ENCODE peak calls at places on chromosome 18, in nine cellular contexts. G, D, I, W, R, U, V, X and C are unnamed samples.

GRCh38 chr18:34866739-34867138 is 156.6 kb downstream of the DTNA start:
- DNase-seq in G (no peak), D (no peak), I (no peak), W (no peak), R (no peak), U (no peak), V (no peak), X (no peak), C (no peak)

GRCh38 chr18:61216086-61216485 is 117.1 kb upstream of the CDH20 start:
- DNase-seq in G (no peak), D (no peak), I (no peak), W (no peak), R (no peak), U (no peak), V (no peak), X (no peak), C (no peak)

GRCh38 chr18:23377669-23378469 is 75.2 kb upstream of the RIOK3 start:
- DNase-seq in G (peak), D (no peak), I (no peak), W (no peak), R (peak), U (no peak), V (no peak), X (no peak), C (no peak)

GRCh38 chr18:7168408-7168807 is 50.8 kb upstream of the LAMA1 start:
- DNase-seq in G (no peak), D (no peak), I (no peak), W (no peak), R (no peak), U (no peak), V (no peak), X (no peak), C (no peak)

GRCh38 chr18:58229162-58229561 is 185.1 kb downstream of the NEDD4L start:
- DNase-seq in G (no peak), D (no peak), I (no peak), W (no peak), R (no peak), U (no peak), V (no peak), X (no peak), C (no peak)

GRCh38 chr18:37409870-37410269 is 155.7 kb downstream of the CELF4 start:
- DNase-seq in G (no peak), D (no peak), I (no peak), W (no peak), R (no peak), U (no peak), V (no peak), X (no peak), C (no peak)

GRCh38 chr18:48037481-48038271 is 107.2 kb upstream of the SMAD2 start:
- DNase-seq in G (no peak), D (no peak), I (no peak), W (no peak), R (no peak), U (no peak), V (peak), X (no peak), C (no peak)

GRCh38 chr18:34649072-34649471 is 61.0 kb upstream of the DTNA start:
- DNase-seq in G (peak), D (no peak), I (no peak), W (no peak), R (no peak), U (no peak), V (no peak), X (no peak), C (no peak)

GRCh38 chr18:76441668-76442412 is 53.2 kb downstream of the ZNF516 start:
- DNase-seq in G (no peak), D (no peak), I (no peak), W (no peak), R (no peak), U (no peak), V (no peak), X (no peak), C (no peak)

GRCh38 chr18:959854-960253 is 55.2 kb downstream of the ADCYAP1 start:
- DNase-seq in G (peak), D (no peak), I (no peak), W (no peak), R (no peak), U (no peak), V (no peak), X (no peak), C (no peak)

GRCh38 chr18:27577740-27578139 is 392.6 kb upstream of the CHST9 start:
- DNase-seq in G (no peak), D (no peak), I (no peak), W (no peak), R (no peak), U (no peak), V (no peak), X (no peak), C (no peak)

GRCh38 chr18:32019251-32019943 is 772 bp downstream of the RNF125 start:
- DNase-seq in G (peak), D (peak), I (peak), W (peak), R (peak), U (peak), V (peak), X (no peak), C (peak)

GRCh38 chr18:1002653-1003178 is 98.0 kb downstream of the ADCYAP1 start:
- DNase-seq in G (peak), D (no peak), I (no peak), W (no peak), R (no peak), U (no peak), V (no peak), X (no peak), C (no peak)

GRCh38 chr18:74268933-74269620 is 22.7 kb downstream of the CYB5A start:
- DNase-seq in G (no peak), D (no peak), I (no peak), W (no peak), R (no peak), U (no peak), V (no peak), X (no peak), C (no peak)

GRCh38 chr18:55968550-55968949 is 380.6 kb upstream of the TCF4 start:
- DNase-seq in G (peak), D (no peak), I (no peak), W (no peak), R (no peak), U (no peak), V (no peak), X (no peak), C (no peak)

GRCh38 chr18:25010623-25011374 is 341.2 kb downstream of the ZNF521 start:
- DNase-seq in G (no peak), D (no peak), I (no peak), W (no peak), R (no peak), U (no peak), V (no peak), X (no peak), C (no peak)

GRCh38 chr18:27447530-27447929 is 262.4 kb upstream of the CHST9 start:
- DNase-seq in G (no peak), D (no peak), I (no peak), W (no peak), R (no peak), U (no peak), V (no peak), X (no peak), C (no peak)

GRCh38 chr18:13615432-13615861 is 110.9 kb downstream of the FAM210A start:
- DNase-seq in G (peak), D (no peak), I (no peak), W (no peak), R (no peak), U (no peak), V (no peak), X (no peak), C (no peak)

GRCh38 chr18:10169064-10169562 is 255.3 kb downstream of the VAPA start:
- DNase-seq in G (peak), D (no peak), I (no peak), W (no peak), R (no peak), U (no peak), V (no peak), X (no peak), C (no peak)

GRCh38 chr18:73852789-73853188 is 294.8 kb downstream of the FBXO15 start:
- DNase-seq in G (no peak), D (no peak), I (no peak), W (no peak), R (no peak), U (no peak), V (no peak), X (no peak), C (no peak)

GRCh38 chr18:59700535-59700967 is 3.3 kb upstream of the CCBE1 start:
- DNase-seq in G (no peak), D (no peak), I (peak), W (no peak), R (no peak), U (no peak), V (no peak), X (no peak), C (no peak)

GRCh38 chr18:23998811-23999210 is 15.7 kb upstream of the TTC39C start:
- DNase-seq in G (peak), D (no peak), I (no peak), W (no peak), R (no peak), U (no peak), V (no peak), X (peak), C (no peak)

GRCh38 chr18:13392029-13392750 is 173.6 kb downstream of the LDLRAD4 start:
- DNase-seq in G (no peak), D (no peak), I (no peak), W (no peak), R (no peak), U (no peak), V (no peak), X (no peak), C (no peak)

GRCh38 chr18:532632-533031 is 32.1 kb upstream of the COLEC12 start:
- DNase-seq in G (no peak), D (no peak), I (no peak), W (no peak), R (no peak), U (no peak), V (no peak), X (no peak), C (no peak)

GRCh38 chr18:75635096-75635495 is 207.6 kb upstream of the SMIM21 start:
- DNase-seq in G (no peak), D (no peak), I (no peak), W (no peak), R (no peak), U (no peak), V (no peak), X (peak), C (no peak)

GRCh38 chr18:32470136-32470712 is 458 bp downstream of the GAREM1 start:
- DNase-seq in G (peak), D (no peak), I (peak), W (peak), R (peak), U (no peak), V (peak), X (peak), C (peak)

GRCh38 chr18:34159691-34160185 is 65.0 kb downstream of the NOL4 start:
- DNase-seq in G (no peak), D (no peak), I (no peak), W (no peak), R (no peak), U (no peak), V (no peak), X (no peak), C (peak)

GRCh38 chr18:8107426-8107825 is 501.8 kb upstream of the RAB12 start:
- DNase-seq in G (peak), D (no peak), I (no peak), W (no peak), R (no peak), U (no peak), V (no peak), X (no peak), C (no peak)

GRCh38 chr18:62105373-62105772 is 81.5 kb downstream of the PIGN start:
- DNase-seq in G (peak), D (no peak), I (no peak), W (no peak), R (no peak), U (no peak), V (no peak), X (no peak), C (no peak)

GRCh38 chr18:79576686-79577351 is 102.8 kb upstream of the CTDP1 start:
- DNase-seq in G (peak), D (no peak), I (peak), W (no peak), R (no peak), U (no peak), V (peak), X (peak), C (peak)
- H3K27ac ChIP-seq in G (peak), D (no peak), I (peak), W (no peak), R (no peak), U (no peak), V (peak), X (peak), C (no peak)

GRCh38 chr18:12290086-12290485 is 18.0 kb upstream of the TUBB6 start:
- DNase-seq in G (no peak), D (no peak), I (no peak), W (no peak), R (no peak), U (no peak), V (no peak), X (no peak), C (no peak)

GRCh38 chr18:12291161-12291560 is 16.9 kb upstream of the TUBB6 start:
- DNase-seq in G (no peak), D (no peak), I (no peak), W (no peak), R (no peak), U (no peak), V (no peak), X (no peak), C (no peak)

GRCh38 chr18:12287684-12288405 is 20.2 kb upstream of the TUBB6 start:
- DNase-seq in G (peak), D (no peak), I (peak), W (no peak), R (peak), U (no peak), V (peak), X (peak), C (no peak)

GRCh38 chr18:12287131-12287681 is 20.8 kb upstream of the TUBB6 start:
- DNase-seq in G (no peak), D (no peak), I (no peak), W (no peak), R (no peak), U (no peak), V (no peak), X (peak), C (no peak)

DNA sequence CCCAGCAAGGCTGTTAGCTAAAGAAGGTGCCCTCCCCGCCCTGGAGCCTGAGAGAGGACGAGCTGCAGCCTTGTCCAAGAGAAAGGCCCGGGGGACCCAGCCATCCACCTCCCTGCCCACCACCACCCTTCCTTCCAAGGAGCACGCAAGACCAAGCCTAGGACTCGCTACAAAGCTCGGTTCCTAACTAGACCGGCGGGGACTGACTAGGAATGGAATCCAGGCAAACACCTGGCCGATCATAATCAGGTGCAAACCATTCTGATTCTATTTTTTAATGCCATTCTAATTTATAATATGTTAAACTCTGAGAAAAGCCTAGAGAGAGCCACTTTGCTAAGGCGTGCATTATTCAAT is 19.7 kb upstream of the TUBB6 start:
- DNase-seq in G (no peak), D (no peak), I (no peak), W (no peak), R (no peak), U (no peak), V (no peak), X (no peak), C (no peak)
- H3K27ac ChIP-seq in G (peak), D (no peak), I (peak), W (no peak), R (peak), U (no peak), V (peak), X (peak), C (no peak)

DNA sequence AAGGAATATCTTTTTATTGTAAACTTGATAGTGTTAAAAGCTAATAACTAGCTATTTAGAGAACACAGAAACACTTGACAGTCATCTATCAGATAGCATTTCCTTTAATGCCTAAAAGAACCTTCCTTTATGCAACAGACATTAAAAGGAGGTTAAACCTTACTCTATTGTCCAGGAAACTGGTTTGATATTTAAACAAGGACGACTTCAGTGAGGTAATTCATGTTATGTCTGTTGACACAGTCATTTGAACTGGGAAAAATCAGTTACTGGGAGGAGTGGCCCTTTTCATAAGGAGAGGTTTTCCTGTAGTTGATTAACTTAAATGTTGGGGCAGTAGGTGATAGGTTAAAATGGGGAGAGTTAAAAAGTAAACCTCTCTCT is 6.7 kb downstream of the TGIF1 start:
- DNase-seq in G (no peak), D (no peak), I (no peak), W (no peak), R (no peak), U (no peak), V (no peak), X (no peak), C (no peak)
- H3K27ac ChIP-seq in G (no peak), D (no peak), I (peak), W (no peak), R (peak), U (no peak), V (peak), X (peak), C (no peak)

DNA sequence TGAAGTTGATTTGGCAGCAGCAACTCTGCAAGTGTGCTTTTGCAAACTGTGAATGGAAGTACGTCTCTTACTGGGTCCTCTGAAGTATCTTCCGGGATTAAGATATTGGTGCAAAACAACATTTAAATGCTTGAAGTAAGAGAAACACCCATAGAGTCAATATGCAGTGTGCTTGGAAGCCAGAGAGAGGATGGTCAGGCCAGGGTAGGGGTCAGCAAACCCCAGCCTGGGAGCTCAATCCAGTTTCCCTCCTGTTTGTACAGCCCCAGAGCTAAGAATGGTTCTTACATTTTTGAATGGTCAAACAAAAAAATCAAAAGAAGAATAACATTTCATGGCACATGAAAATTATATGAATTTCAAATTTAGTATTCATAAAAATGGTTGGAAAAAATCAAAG is 13.5 kb downstream of the CCDC68 start:
- DNase-seq in G (no peak), D (no peak), I (no peak), W (no peak), R (no peak), U (no peak), V (no peak), X (no peak), C (no peak)
- H3K27ac ChIP-seq in G (peak), D (peak), I (peak), W (no peak), R (peak), U (no peak), V (peak), X (no peak), C (no peak)

GRCh38 chr18:3579701-3580100 is 129.7 kb downstream of the TGIF1 start:
- DNase-seq in G (peak), D (no peak), I (no peak), W (no peak), R (no peak), U (no peak), V (no peak), X (no peak), C (no peak)
- H3K27ac ChIP-seq in G (peak), D (no peak), I (no peak), W (no peak), R (no peak), U (no peak), V (no peak), X (no peak), C (no peak)